ENCODE peak calls at places on chromosomes 7 and 10, in ten cellular contexts. E, S, A, V, C, O, I, U, Z and X are unnamed samples.

GRCh38 chr7:39616138-39616537 is 7.2 kb upstream of the RALA start:
- DNase-seq in E (no peak), S (no peak), A (no peak), V (no peak), C (no peak), O (no peak), I (no peak), U (no peak), Z (peak), X (no peak)

GRCh38 chr7:35729061-35729783 is 34.3 kb upstream of the HERPUD2 start:
- DNase-seq in E (no peak), S (no peak), A (no peak), V (no peak), C (no peak), O (no peak), I (no peak), U (no peak), Z (no peak), X (no peak)

GRCh38 chr10:16950686-16951681 is 133.8 kb upstream of the RSU1 start:
- DNase-seq in E (no peak), S (no peak), A (no peak), V (peak), C (no peak), O (no peak), I (peak), U (no peak), Z (peak), X (no peak)

GRCh38 chr10:96613565-96613964 is 26.8 kb upstream of the TM9SF3 start:
- DNase-seq in E (no peak), S (no peak), A (no peak), V (no peak), C (no peak), O (no peak), I (no peak), U (no peak), Z (peak), X (no peak)

GRCh38 chr10:87915989-87916388 is 52.6 kb downstream of the PTEN start:
- DNase-seq in E (no peak), S (no peak), A (no peak), V (peak), C (no peak), O (peak), I (no peak), U (peak), Z (peak), X (no peak)

GRCh38 chr10:36281871-36282331 is 639.8 kb upstream of the FZD8 start:
- DNase-seq in E (no peak), S (no peak), A (no peak), V (peak), C (no peak), O (no peak), I (no peak), U (no peak), Z (peak), X (no peak)

GRCh38 chr10:71232089-71232998 is 20.0 kb downstream of the UNC5B start:
- DNase-seq in E (no peak), S (no peak), A (no peak), V (peak), C (peak), O (peak), I (no peak), U (peak), Z (no peak), X (no peak)

GRCh38 chr10:14040787-14041631 is 289.7 kb downstream of the FRMD4A start:
- DNase-seq in E (no peak), S (no peak), A (no peak), V (peak), C (no peak), O (no peak), I (no peak), U (no peak), Z (no peak), X (no peak)

GRCh38 chr7:264541-265191 is 25.3 kb upstream of the FOXL3 start:
- DNase-seq in E (no peak), S (no peak), A (peak), V (no peak), C (no peak), O (no peak), I (no peak), U (no peak), Z (no peak), X (no peak)

GRCh38 chr10:124090630-124091209 is 2.7 kb downstream of the CHST15 start:
- DNase-seq in E (no peak), S (no peak), A (no peak), V (no peak), C (no peak), O (no peak), I (no peak), U (no peak), Z (no peak), X (no peak)

GRCh38 chr10:91930939-91931338 is 7.4 kb downstream of the BTAF1 start:
- DNase-seq in E (no peak), S (no peak), A (no peak), V (no peak), C (no peak), O (no peak), I (no peak), U (no peak), Z (peak), X (no peak)

GRCh38 chr10:89392974-89393373 is 551 bp downstream of the IFIT1 start:
- DNase-seq in E (no peak), S (no peak), A (no peak), V (peak), C (no peak), O (peak), I (no peak), U (no peak), Z (peak), X (no peak)

GRCh38 chr7:121084748-121085336 is 96.3 kb downstream of the CPED1 start:
- DNase-seq in E (no peak), S (no peak), A (no peak), V (peak), C (no peak), O (no peak), I (no peak), U (no peak), Z (peak), X (no peak)

GRCh38 chr7:36564500-36564899 is 159.8 kb downstream of the AOAH start:
- DNase-seq in E (no peak), S (no peak), A (no peak), V (no peak), C (no peak), O (no peak), I (no peak), U (no peak), Z (no peak), X (no peak)

GRCh38 chr10:99507265-99507664 is 25.5 kb upstream of the NKX2-3 start:
- DNase-seq in E (no peak), S (no peak), A (no peak), V (no peak), C (no peak), O (no peak), I (no peak), U (no peak), Z (no peak), X (no peak)

GRCh38 chr7:7226407-7226806 is 44.1 kb downstream of the C1GALT1 start:
- DNase-seq in E (no peak), S (no peak), A (no peak), V (no peak), C (no peak), O (no peak), I (no peak), U (no peak), Z (no peak), X (no peak)

GRCh38 chr7:2003931-2004812 is 228.6 kb downstream of the MAD1L1 start:
- DNase-seq in E (no peak), S (no peak), A (no peak), V (no peak), C (no peak), O (peak), I (peak), U (peak), Z (no peak), X (no peak)

GRCh38 chr7:137670521-137671064 is 176.2 kb downstream of the DGKI start:
- DNase-seq in E (no peak), S (no peak), A (no peak), V (no peak), C (no peak), O (no peak), I (no peak), U (no peak), Z (peak), X (no peak)

GRCh38 chr7:11831727-11832495 is at the start of gene THSD7A:
- DNase-seq in E (no peak), S (no peak), A (peak), V (peak), C (no peak), O (peak), I (peak), U (peak), Z (peak), X (no peak)

GRCh38 chr10:103688451-103688850 is 166.9 kb downstream of the SH3PXD2A start:
- DNase-seq in E (no peak), S (no peak), A (no peak), V (no peak), C (no peak), O (no peak), I (no peak), U (no peak), Z (no peak), X (no peak)

GRCh38 chr7:44791278-44792219 is 4.9 kb upstream of the PPIA start:
- DNase-seq in E (no peak), S (no peak), A (no peak), V (peak), C (no peak), O (no peak), I (no peak), U (no peak), Z (peak), X (no peak)

GRCh38 chr10:62454696-62455451 is 80.7 kb downstream of the ZNF365 start:
- DNase-seq in E (no peak), S (no peak), A (no peak), V (peak), C (no peak), O (peak), I (no peak), U (peak), Z (peak), X (no peak)

GRCh38 chr7:74535951-74536356 is 82.2 kb downstream of the GTF2IRD1 start:
- DNase-seq in E (no peak), S (no peak), A (no peak), V (no peak), C (no peak), O (no peak), I (no peak), U (no peak), Z (no peak), X (no peak)

GRCh38 chr10:43035785-43036184 is 41.1 kb upstream of the RET start:
- DNase-seq in E (no peak), S (no peak), A (no peak), V (no peak), C (no peak), O (no peak), I (no peak), U (no peak), Z (no peak), X (no peak)

GRCh38 chr10:15370212-15370740 is 813 bp downstream of the FAM171A1 start:
- DNase-seq in E (peak), S (no peak), A (no peak), V (peak), C (no peak), O (no peak), I (no peak), U (no peak), Z (peak), X (no peak)

GRCh38 chr10:103759100-103759781 is 96.1 kb downstream of the SH3PXD2A start:
- DNase-seq in E (no peak), S (no peak), A (no peak), V (peak), C (no peak), O (peak), I (peak), U (peak), Z (peak), X (no peak)

GRCh38 chr7:41576176-41576575 is 126.7 kb downstream of the INHBA start:
- DNase-seq in E (no peak), S (no peak), A (no peak), V (no peak), C (no peak), O (no peak), I (no peak), U (no peak), Z (peak), X (no peak)

GRCh38 chr7:155819186-155819585 is 6.9 kb upstream of the SHH start:
- DNase-seq in E (no peak), S (no peak), A (no peak), V (no peak), C (no peak), O (no peak), I (no peak), U (no peak), Z (no peak), X (no peak)

GRCh38 chr7:100266576-100267354 is 40.7 kb upstream of the SPDYE3 start:
- DNase-seq in E (no peak), S (no peak), A (no peak), V (no peak), C (no peak), O (no peak), I (no peak), U (no peak), Z (no peak), X (no peak)

GRCh38 chr7:69787736-69788431 is 189.6 kb downstream of the AUTS2 start:
- DNase-seq in E (no peak), S (no peak), A (peak), V (no peak), C (no peak), O (no peak), I (no peak), U (no peak), Z (no peak), X (no peak)

GRCh38 chr10:92074126-92074887 is 150.7 kb downstream of the BTAF1 start:
- DNase-seq in E (no peak), S (no peak), A (no peak), V (peak), C (no peak), O (no peak), I (no peak), U (no peak), Z (peak), X (no peak)

GRCh38 chr7:83937930-83938329 is 256.7 kb downstream of the SEMA3A start:
- DNase-seq in E (no peak), S (no peak), A (no peak), V (no peak), C (no peak), O (no peak), I (no peak), U (no peak), Z (no peak), X (no peak)

GRCh38 chr10:88473989-88474883 is 108.9 kb downstream of the RNLS start:
- DNase-seq in E (no peak), S (no peak), A (peak), V (no peak), C (no peak), O (no peak), I (no peak), U (no peak), Z (no peak), X (no peak)

GRCh38 chr7:79778786-79779382 is 325.4 kb upstream of the MAGI2 start:
- DNase-seq in E (no peak), S (no peak), A (no peak), V (peak), C (no peak), O (no peak), I (no peak), U (no peak), Z (peak), X (no peak)

GRCh38 chr10:1015688-1016087 is 10.0 kb downstream of the IDI2 start:
- DNase-seq in E (no peak), S (no peak), A (no peak), V (no peak), C (no peak), O (no peak), I (no peak), U (no peak), Z (no peak), X (no peak)

GRCh38 chr10:114195079-114195478 is 15.9 kb downstream of the TDRD1 start:
- DNase-seq in E (no peak), S (no peak), A (no peak), V (no peak), C (no peak), O (no peak), I (no peak), U (no peak), Z (no peak), X (no peak)

GRCh38 chr7:107972986-107973385 is 30.0 kb downstream of the LAMB1 start:
- DNase-seq in E (no peak), S (no peak), A (no peak), V (peak), C (no peak), O (no peak), I (no peak), U (no peak), Z (no peak), X (no peak)